ENCODE peak calls at places on chromosomes 16 and 17, in six cellular contexts. One of them, this sample, is unnamed.

GRCh38 chr17:64236827-64237403 is 26.1 kb downstream of the TEX2 start:
- DNase-seq in mammary epithelial cell: no peak
- DNase-seq in SK-N-SH: no peak
- DNase-seq in Calu3: peak; percentile 22
- DNase-seq in stomach: no peak
- DNase-seq in fibroblast of pulmonary artery: no peak
- DNase-seq in this sample: no peak

GRCh38 chr16:181668-182021 is 1.4 kb downstream of the HBQ1 start:
- DNase-seq in mammary epithelial cell: peak; percentile 22
- DNase-seq in SK-N-SH: peak; percentile 43
- DNase-seq in Calu3: no peak
- DNase-seq in stomach: no peak
- DNase-seq in fibroblast of pulmonary artery: no peak
- DNase-seq in this sample: no peak

GRCh38 chr17:62860962-62861873 is 53.1 kb upstream of the MARCHF10 start:
- DNase-seq in mammary epithelial cell: no peak
- DNase-seq in SK-N-SH: no peak
- DNase-seq in Calu3: peak; percentile 48
- DNase-seq in stomach: no peak
- DNase-seq in fibroblast of pulmonary artery: no peak
- DNase-seq in this sample: no peak

GRCh38 chr17:66406701-66407644 is 104.6 kb downstream of the PRKCA start:
- DNase-seq in mammary epithelial cell: no peak
- DNase-seq in SK-N-SH: no peak
- DNase-seq in Calu3: no peak
- DNase-seq in stomach: no peak
- DNase-seq in fibroblast of pulmonary artery: no peak
- DNase-seq in this sample: no peak

GRCh38 chr17:32746698-32747097 is 130.2 kb downstream of the MYO1D start:
- DNase-seq in mammary epithelial cell: peak; percentile 47
- DNase-seq in SK-N-SH: no peak
- DNase-seq in Calu3: no peak
- DNase-seq in stomach: no peak
- DNase-seq in fibroblast of pulmonary artery: peak; percentile 71
- DNase-seq in this sample: no peak

GRCh38 chr16:88640039-88640495 is 1.7 kb downstream of the IL17C start:
- DNase-seq in mammary epithelial cell: no peak
- DNase-seq in SK-N-SH: no peak
- DNase-seq in Calu3: no peak
- DNase-seq in stomach: no peak
- DNase-seq in fibroblast of pulmonary artery: no peak
- DNase-seq in this sample: no peak

GRCh38 chr16:11105038-11105903 is 150.7 kb downstream of the SOCS1 start:
- DNase-seq in mammary epithelial cell: peak; percentile 37
- DNase-seq in SK-N-SH: peak; percentile 40
- DNase-seq in Calu3: no peak
- DNase-seq in stomach: no peak
- DNase-seq in fibroblast of pulmonary artery: peak; percentile 97
- DNase-seq in this sample: no peak

GRCh38 chr16:59611556-59611955 is 877.4 kb upstream of the GOT2 start:
- DNase-seq in mammary epithelial cell: peak; percentile 53
- DNase-seq in SK-N-SH: no peak
- DNase-seq in Calu3: no peak
- DNase-seq in stomach: no peak
- DNase-seq in fibroblast of pulmonary artery: no peak
- DNase-seq in this sample: no peak

GRCh38 chr16:79083879-79084278 is 516.7 kb downstream of the MAF start:
- DNase-seq in mammary epithelial cell: no peak
- DNase-seq in SK-N-SH: no peak
- DNase-seq in Calu3: no peak
- DNase-seq in stomach: no peak
- DNase-seq in fibroblast of pulmonary artery: no peak
- DNase-seq in this sample: no peak

GRCh38 chr17:9487406-9487805 is 88.2 kb downstream of the STX8 start:
- DNase-seq in mammary epithelial cell: no peak
- DNase-seq in SK-N-SH: no peak
- DNase-seq in Calu3: no peak
- DNase-seq in stomach: no peak
- DNase-seq in fibroblast of pulmonary artery: no peak
- DNase-seq in this sample: no peak

GRCh38 chr16:4110680-4111079 is 5.6 kb downstream of the ADCY9 start:
- DNase-seq in mammary epithelial cell: no peak
- DNase-seq in SK-N-SH: no peak
- DNase-seq in Calu3: no peak
- DNase-seq in stomach: peak; percentile 31
- DNase-seq in fibroblast of pulmonary artery: no peak
- DNase-seq in this sample: no peak

GRCh38 chr17:43442711-43443110 is 41.1 kb upstream of the DHX8 start:
- DNase-seq in mammary epithelial cell: peak; percentile 58
- DNase-seq in SK-N-SH: no peak
- DNase-seq in Calu3: no peak
- DNase-seq in stomach: no peak
- DNase-seq in fibroblast of pulmonary artery: peak; percentile 45
- DNase-seq in this sample: no peak

GRCh38 chr17:57735707-57736106 is 9.4 kb downstream of the CCDC182 start:
- DNase-seq in mammary epithelial cell: peak; percentile 14
- DNase-seq in SK-N-SH: peak; percentile 60
- DNase-seq in Calu3: peak; percentile 3
- DNase-seq in stomach: no peak
- DNase-seq in fibroblast of pulmonary artery: no peak
- DNase-seq in this sample: no peak

GRCh38 chr16:61024180-61024900 is 1011.9 kb downstream of the CDH8 start:
- DNase-seq in mammary epithelial cell: no peak
- DNase-seq in SK-N-SH: no peak
- DNase-seq in Calu3: no peak
- DNase-seq in stomach: no peak
- DNase-seq in fibroblast of pulmonary artery: no peak
- DNase-seq in this sample: no peak

GRCh38 chr17:7080445-7081041 is 492 bp upstream of the CLEC10A start:
- DNase-seq in mammary epithelial cell: no peak
- DNase-seq in SK-N-SH: no peak
- DNase-seq in Calu3: no peak
- DNase-seq in stomach: no peak
- DNase-seq in fibroblast of pulmonary artery: no peak
- DNase-seq in this sample: no peak

GRCh38 chr16:64416232-64417010 is 705.4 kb downstream of the CDH11 start:
- DNase-seq in mammary epithelial cell: peak; percentile 12
- DNase-seq in SK-N-SH: no peak
- DNase-seq in Calu3: no peak
- DNase-seq in stomach: no peak
- DNase-seq in fibroblast of pulmonary artery: peak; percentile 52
- DNase-seq in this sample: no peak

GRCh38 chr17:57487552-57487951 is 231.2 kb downstream of the MSI2 start:
- DNase-seq in mammary epithelial cell: no peak
- DNase-seq in SK-N-SH: no peak
- DNase-seq in Calu3: no peak
- DNase-seq in stomach: no peak
- DNase-seq in fibroblast of pulmonary artery: no peak
- DNase-seq in this sample: no peak

GRCh38 chr16:59164461-59164860 is 430.3 kb upstream of the GOT2 start:
- DNase-seq in mammary epithelial cell: no peak
- DNase-seq in SK-N-SH: no peak
- DNase-seq in Calu3: no peak
- DNase-seq in stomach: peak; percentile 26
- DNase-seq in fibroblast of pulmonary artery: no peak
- DNase-seq in this sample: no peak

GRCh38 chr17:29176500-29177351 is 3.5 kb downstream of the MYO18A start:
- DNase-seq in mammary epithelial cell: peak; percentile 64
- DNase-seq in SK-N-SH: peak; percentile 78
- DNase-seq in Calu3: peak; percentile 67
- DNase-seq in stomach: peak; percentile 92
- DNase-seq in fibroblast of pulmonary artery: peak; percentile 38
- DNase-seq in this sample: peak; percentile 53

GRCh38 chr17:64736804-64737492 is 74.8 kb upstream of the SMURF2 start:
- DNase-seq in mammary epithelial cell: peak; percentile 46
- DNase-seq in SK-N-SH: peak; percentile 30
- DNase-seq in Calu3: peak; percentile 58
- DNase-seq in stomach: peak; percentile 52
- DNase-seq in fibroblast of pulmonary artery: peak; percentile 77
- DNase-seq in this sample: no peak

GRCh38 chr16:56451753-56452689 is 667 bp downstream of the OGFOD1 start:
- DNase-seq in mammary epithelial cell: peak; percentile 41
- DNase-seq in SK-N-SH: peak; percentile 44
- DNase-seq in Calu3: peak; percentile 13
- DNase-seq in stomach: no peak
- DNase-seq in fibroblast of pulmonary artery: peak; percentile 31
- DNase-seq in this sample: peak; percentile 54

GRCh38 chr17:45777388-45777787 is 6.7 kb upstream of the CRHR1 start:
- DNase-seq in mammary epithelial cell: no peak
- DNase-seq in SK-N-SH: no peak
- DNase-seq in Calu3: no peak
- DNase-seq in stomach: no peak
- DNase-seq in fibroblast of pulmonary artery: no peak
- DNase-seq in this sample: no peak

GRCh38 chr16:66928702-66929388 is 3.5 kb upstream of the RRAD start:
- DNase-seq in mammary epithelial cell: peak; percentile 32
- DNase-seq in SK-N-SH: peak; percentile 59
- DNase-seq in Calu3: peak; percentile 49
- DNase-seq in stomach: no peak
- DNase-seq in fibroblast of pulmonary artery: peak; percentile 25
- DNase-seq in this sample: no peak

GRCh38 chr17:9206160-9206988 is 185.1 kb downstream of the NTN1 start:
- DNase-seq in mammary epithelial cell: no peak
- DNase-seq in SK-N-SH: no peak
- DNase-seq in Calu3: no peak
- DNase-seq in stomach: no peak
- DNase-seq in fibroblast of pulmonary artery: no peak
- DNase-seq in this sample: no peak

GRCh38 chr16:23858496-23859062 is 22.8 kb downstream of the PRKCB start:
- DNase-seq in mammary epithelial cell: peak; percentile 4
- DNase-seq in SK-N-SH: no peak
- DNase-seq in Calu3: no peak
- DNase-seq in stomach: no peak
- DNase-seq in fibroblast of pulmonary artery: no peak
- DNase-seq in this sample: no peak

GRCh38 chr16:23564964-23565363 is 7.4 kb downstream of the UBFD1 start:
- DNase-seq in mammary epithelial cell: no peak
- DNase-seq in SK-N-SH: no peak
- DNase-seq in Calu3: no peak
- DNase-seq in stomach: no peak
- DNase-seq in fibroblast of pulmonary artery: peak; percentile 3
- DNase-seq in this sample: no peak

GRCh38 chr17:19415806-19416775 is 5.1 kb downstream of the RNF112 start:
- DNase-seq in mammary epithelial cell: no peak
- DNase-seq in SK-N-SH: no peak
- DNase-seq in Calu3: no peak
- DNase-seq in stomach: no peak
- DNase-seq in fibroblast of pulmonary artery: no peak
- DNase-seq in this sample: no peak

DNA sequence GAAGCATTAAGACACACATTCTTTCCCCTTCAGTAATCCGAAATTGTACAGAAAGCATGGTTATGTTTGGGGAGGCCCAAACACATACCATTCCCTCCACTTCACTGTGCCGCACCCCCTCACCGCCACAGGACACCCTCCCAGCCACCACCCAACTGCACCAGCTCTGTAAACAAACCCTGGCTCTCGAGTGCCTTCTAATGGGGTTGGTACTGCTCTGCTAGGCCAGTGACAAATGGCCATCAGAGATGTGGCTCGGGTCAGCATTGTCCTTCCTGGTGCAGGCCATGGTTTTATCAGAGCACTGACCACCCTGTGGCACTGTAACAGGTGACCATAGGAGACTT is 23.9 kb upstream of the SREBF1 start:
- DNase-seq in mammary epithelial cell: no peak
- DNase-seq in SK-N-SH: no peak
- DNase-seq in Calu3: no peak
- DNase-seq in stomach: no peak
- DNase-seq in fibroblast of pulmonary artery: no peak
- DNase-seq in this sample: no peak
- TF ChIP-seq CTCF in mammary epithelial cell: no peak
- TF ChIP-seq CTCF in SK-N-SH: no peak
- TF ChIP-seq CTCF in Calu3: no peak
- TF ChIP-seq CTCF in stomach: no peak
- TF ChIP-seq CTCF in fibroblast of pulmonary artery: no peak
- TF ChIP-seq CTCF in this sample: no peak

GRCh38 chr17:79090503-79091372 is 16.1 kb downstream of the ENGASE start:
- DNase-seq in mammary epithelial cell: no peak
- DNase-seq in SK-N-SH: no peak
- DNase-seq in Calu3: no peak
- DNase-seq in stomach: no peak
- DNase-seq in fibroblast of pulmonary artery: peak; percentile 22
- DNase-seq in this sample: no peak
- TF ChIP-seq CTCF in mammary epithelial cell: peak; percentile 38
- TF ChIP-seq CTCF in SK-N-SH: no peak
- TF ChIP-seq CTCF in Calu3: no peak
- TF ChIP-seq CTCF in stomach: no peak
- TF ChIP-seq CTCF in fibroblast of pulmonary artery: peak; percentile 28
- TF ChIP-seq CTCF in this sample: peak; percentile 17

DNA sequence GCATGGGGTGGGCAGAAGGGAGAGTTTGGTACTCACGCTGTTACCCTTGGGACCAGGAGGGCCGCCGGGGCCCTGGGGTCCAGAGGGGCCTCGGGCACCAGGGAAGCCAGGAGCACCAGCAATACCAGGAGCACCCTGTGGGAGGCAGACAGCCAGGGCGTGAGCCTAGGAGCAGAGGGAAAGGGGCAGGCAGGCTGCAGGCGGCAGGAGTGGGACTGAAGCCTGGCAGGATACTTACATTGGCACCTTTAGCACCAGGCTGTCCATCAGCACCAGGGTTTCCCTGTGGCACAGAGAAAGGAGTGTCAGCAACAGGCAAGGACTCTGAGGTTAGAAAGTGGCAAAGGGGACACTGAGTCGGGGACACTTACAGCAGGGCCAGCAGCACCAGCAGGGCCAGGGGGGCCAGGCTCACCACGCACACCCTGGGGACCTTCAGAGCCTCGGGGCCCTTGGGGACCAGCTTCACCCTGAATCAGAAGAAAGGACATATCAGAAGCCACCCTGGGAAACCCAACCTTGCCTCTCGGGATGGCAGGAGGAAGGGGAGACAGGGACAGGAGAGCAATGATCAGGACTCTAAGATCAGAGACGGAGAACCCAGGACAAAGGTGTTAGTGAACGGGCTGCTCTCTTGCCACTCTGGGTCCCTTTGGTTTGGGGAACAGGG is 6.1 kb downstream of the COL1A1 start:
- DNase-seq in mammary epithelial cell: no peak
- DNase-seq in SK-N-SH: no peak
- DNase-seq in Calu3: no peak
- DNase-seq in stomach: no peak
- DNase-seq in fibroblast of pulmonary artery: no peak
- DNase-seq in this sample: no peak
- TF ChIP-seq CTCF in mammary epithelial cell: no peak
- TF ChIP-seq CTCF in SK-N-SH: peak; percentile 48
- TF ChIP-seq CTCF in Calu3: no peak
- TF ChIP-seq CTCF in stomach: no peak
- TF ChIP-seq CTCF in fibroblast of pulmonary artery: peak; percentile 41
- TF ChIP-seq CTCF in this sample: no peak

DNA sequence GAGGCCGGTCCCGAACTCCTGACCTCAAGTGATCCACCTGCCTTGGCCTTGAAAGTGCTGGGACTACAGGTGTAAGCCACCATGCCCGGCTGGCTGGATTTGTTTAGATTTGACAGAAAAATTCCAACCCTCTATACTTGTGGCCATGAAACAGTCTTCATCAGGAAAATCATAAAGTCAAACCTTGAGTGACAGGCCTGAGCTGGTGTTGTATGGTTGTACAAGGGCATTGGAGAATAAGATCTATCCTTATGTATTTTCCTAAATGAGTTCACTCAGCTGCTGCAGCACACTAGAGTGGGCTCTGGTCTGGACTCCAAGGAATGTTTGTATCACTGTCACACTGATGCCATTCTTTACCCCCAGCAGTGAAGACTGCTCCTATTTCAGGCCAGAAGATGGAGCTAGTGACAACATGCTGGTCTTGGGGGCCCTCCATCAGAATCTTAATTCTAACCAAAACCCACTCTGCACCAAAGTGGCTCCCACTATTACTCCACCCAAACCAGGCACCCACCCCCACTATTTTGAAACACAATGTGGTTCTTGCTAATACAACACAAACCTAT is 27.4 kb downstream of the SNX11 start:
- DNase-seq in mammary epithelial cell: no peak
- DNase-seq in SK-N-SH: no peak
- DNase-seq in Calu3: no peak
- DNase-seq in stomach: no peak
- DNase-seq in fibroblast of pulmonary artery: no peak
- DNase-seq in this sample: no peak
- TF ChIP-seq CTCF in mammary epithelial cell: peak; percentile 18
- TF ChIP-seq CTCF in SK-N-SH: peak; percentile 41
- TF ChIP-seq CTCF in Calu3: no peak
- TF ChIP-seq CTCF in stomach: no peak
- TF ChIP-seq CTCF in fibroblast of pulmonary artery: peak; percentile 34
- TF ChIP-seq CTCF in this sample: no peak

This sample was measured in glutamatergic neuron.